ENCODE peak calls at places on chromosomes 12 and 14, in four cellular contexts. C is effector memory CD8-positive, alpha-beta T cell; Z is mucosa of descending colon; H is HS-5. K is an unnamed sample.

GRCh38 chr12:95829395-95829794 is 29.4 kb upstream of the SNRPF start:
- DNase-seq in H (no peak), Z (no peak), C (no peak), K (no peak)

GRCh38 chr14:64732066-64732465 is 27.8 kb downstream of the PLEKHG3 start:
- DNase-seq in Z (no peak), C (no peak), H (no peak), K (peak)

GRCh38 chr14:50813544-50813863 is 17.5 kb downstream of the NIN start:
- DNase-seq in Z (no peak), C (no peak), H (no peak), K (no peak)

GRCh38 chr12:67070604-67071003 is 198.6 kb upstream of the CAND1 start:
- DNase-seq in H (no peak), C (no peak), Z (no peak), K (no peak)

GRCh38 chr14:101360045-101360931 is 201.0 kb upstream of the DIO3 start:
- DNase-seq in C (no peak), Z (peak), H (no peak), K (peak)

GRCh38 chr12:70044170-70044569 is 199.1 kb upstream of the CNOT2 start:
- DNase-seq in Z (no peak), C (no peak), H (no peak), K (no peak)

GRCh38 chr12:50057000-50057841 is at the start of gene ASIC1:
- DNase-seq in C (no peak), Z (peak), H (no peak), K (no peak)

GRCh38 chr14:102527255-102528232 is 18.0 kb upstream of the ANKRD9 start:
- DNase-seq in C (no peak), H (peak), Z (peak), K (no peak)

GRCh38 chr12:5344131-5344530 is 87.8 kb upstream of the NTF3 start:
- DNase-seq in H (no peak), Z (no peak), C (no peak), K (no peak)

GRCh38 chr14:85024931-85025330 is 505.0 kb upstream of the FLRT2 start:
- DNase-seq in C (no peak), H (no peak), Z (no peak), K (no peak)

GRCh38 chr12:62900686-62901272 is 34.2 kb downstream of the PPM1H start:
- DNase-seq in Z (no peak), C (no peak), H (no peak), K (no peak)

GRCh38 chr12:85310025-85310424 is 30.0 kb downstream of the ALX1 start:
- DNase-seq in H (no peak), C (no peak), Z (no peak), K (no peak)

GRCh38 chr14:49480053-49480452 is 106.1 kb downstream of the RPS29 start:
- DNase-seq in Z (no peak), C (no peak), H (no peak), K (no peak)

GRCh38 chr14:103108749-103109207 is 14.3 kb downstream of the EXOC3L4 start:
- DNase-seq in H (peak), C (no peak), Z (peak), K (no peak)

GRCh38 chr14:104239866-104240301 is 101.5 kb downstream of the KIF26A start:
- DNase-seq in Z (peak), H (no peak), C (no peak), K (no peak)

GRCh38 chr12:15779925-15780324 is 9.3 kb downstream of the EPS8 start:
- DNase-seq in Z (no peak), C (no peak), H (no peak), K (no peak)

GRCh38 chr14:78644824-78645559 is 474.8 kb downstream of the NRXN3 start:
- DNase-seq in H (no peak), Z (no peak), C (no peak), K (no peak)

GRCh38 chr12:113727651-113728061 is 238.5 kb downstream of the RBM19 start:
- DNase-seq in H (peak), Z (no peak), C (no peak), K (no peak)